ENCODE peak calls at places on chromosomes 16 and 17, in four cellular contexts. One of them, this sample, is unnamed.

GRCh38 chr17:53570731-53571130 is 252.0 kb upstream of the KIF2B start:
- DNase-seq in H1: no peak
- DNase-seq in A549: no peak
- DNase-seq in endothelial cell of umbilical vein: no peak
- DNase-seq in this sample: no peak

GRCh38 chr17:65092262-65092661 is 35.7 kb upstream of the GNA13 start:
- DNase-seq in endothelial cell of umbilical vein: no peak
- DNase-seq in H1: no peak
- DNase-seq in A549: peak; percentile 55
- DNase-seq in this sample: no peak

GRCh38 chr17:75352079-75352569 is 53.4 kb downstream of the GRB2 start:
- DNase-seq in H1: peak; percentile 57
- DNase-seq in A549: no peak
- DNase-seq in endothelial cell of umbilical vein: no peak
- DNase-seq in this sample: peak; percentile 66

GRCh38 chr16:12580809-12581208 is 222.9 kb downstream of the CPPED1 start:
- DNase-seq in H1: no peak
- DNase-seq in A549: no peak
- DNase-seq in endothelial cell of umbilical vein: no peak
- DNase-seq in this sample: no peak

GRCh38 chr17:46977348-46977747 is 1.7 kb downstream of the RPRML start:
- DNase-seq in endothelial cell of umbilical vein: no peak
- DNase-seq in A549: peak; percentile 73
- DNase-seq in H1: peak; percentile 82
- DNase-seq in this sample: peak; percentile 84

GRCh38 chr17:68910256-68910705 is 44.9 kb downstream of the ABCA8 start:
- DNase-seq in A549: no peak
- DNase-seq in endothelial cell of umbilical vein: no peak
- DNase-seq in H1: no peak
- DNase-seq in this sample: no peak

GRCh38 chr16:27426423-27427408 is 24.7 kb downstream of the IL21R start:
- DNase-seq in A549: no peak
- DNase-seq in H1: peak; percentile 38
- DNase-seq in endothelial cell of umbilical vein: peak; percentile 36
- DNase-seq in this sample: no peak

GRCh38 chr17:2295575-2295974 is 8.0 kb downstream of the SMG6 start:
- DNase-seq in H1: no peak
- DNase-seq in A549: no peak
- DNase-seq in endothelial cell of umbilical vein: no peak
- DNase-seq in this sample: no peak

GRCh38 chr16:87185983-87186382 is 131.2 kb downstream of the C16orf95 start:
- DNase-seq in A549: no peak
- DNase-seq in H1: no peak
- DNase-seq in endothelial cell of umbilical vein: no peak
- DNase-seq in this sample: no peak

GRCh38 chr16:89746043-89746442 is 24.7 kb downstream of the ZNF276 start:
- DNase-seq in H1: no peak
- DNase-seq in A549: no peak
- DNase-seq in endothelial cell of umbilical vein: no peak
- DNase-seq in this sample: no peak
- TF ChIP-seq MAX in H1: no peak
- TF ChIP-seq MAX in A549: no peak
- TF ChIP-seq MAX in endothelial cell of umbilical vein: no peak
- TF ChIP-seq MAX in this sample: no peak

DNA sequence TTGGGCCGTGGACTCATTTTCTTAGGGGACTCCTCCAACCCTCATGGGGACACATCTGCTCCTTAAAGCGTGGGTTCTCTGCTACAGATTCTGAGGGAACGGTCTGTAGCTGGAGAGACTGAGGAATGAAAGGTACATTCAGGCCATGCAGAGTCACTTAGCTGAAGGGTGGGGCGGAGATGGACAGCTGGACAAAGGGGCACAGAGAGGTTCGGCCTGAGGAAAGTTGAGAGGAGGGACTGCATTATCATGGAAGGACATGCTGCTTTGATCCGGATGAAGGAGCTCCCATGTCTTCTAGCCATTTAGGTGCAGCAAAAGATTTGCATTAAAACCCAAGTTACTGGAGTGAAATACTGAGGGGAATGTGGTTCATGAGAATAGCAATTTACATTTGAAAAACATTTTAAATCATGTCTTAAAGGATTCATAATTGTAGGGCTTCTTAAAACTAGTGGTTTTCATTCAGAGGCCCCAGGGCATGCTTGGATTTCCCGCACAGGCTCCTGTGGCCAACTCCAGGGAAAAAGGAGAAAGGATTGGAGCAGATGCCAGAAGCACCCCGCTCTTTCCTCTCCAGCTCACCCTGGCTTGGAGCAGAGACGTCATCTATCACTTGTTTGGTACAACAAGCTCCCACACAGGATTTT is 54.2 kb downstream of the CDRT4 start:
- DNase-seq in endothelial cell of umbilical vein: no peak
- DNase-seq in A549: no peak
- DNase-seq in H1: no peak
- DNase-seq in this sample: no peak
- TF ChIP-seq MAX in endothelial cell of umbilical vein: no peak
- TF ChIP-seq MAX in A549: no peak
- TF ChIP-seq MAX in H1: no peak
- TF ChIP-seq MAX in this sample: no peak

GRCh38 chr17:8060274-8060673 is 21.4 kb downstream of the ALOX15B start:
- DNase-seq in endothelial cell of umbilical vein: peak; percentile 73
- DNase-seq in A549: peak; percentile 87
- DNase-seq in H1: peak; percentile 79
- DNase-seq in this sample: peak; percentile 60
- TF ChIP-seq MAX in endothelial cell of umbilical vein: no peak
- TF ChIP-seq MAX in A549: no peak
- TF ChIP-seq MAX in H1: no peak
- TF ChIP-seq MAX in this sample: no peak

DNA sequence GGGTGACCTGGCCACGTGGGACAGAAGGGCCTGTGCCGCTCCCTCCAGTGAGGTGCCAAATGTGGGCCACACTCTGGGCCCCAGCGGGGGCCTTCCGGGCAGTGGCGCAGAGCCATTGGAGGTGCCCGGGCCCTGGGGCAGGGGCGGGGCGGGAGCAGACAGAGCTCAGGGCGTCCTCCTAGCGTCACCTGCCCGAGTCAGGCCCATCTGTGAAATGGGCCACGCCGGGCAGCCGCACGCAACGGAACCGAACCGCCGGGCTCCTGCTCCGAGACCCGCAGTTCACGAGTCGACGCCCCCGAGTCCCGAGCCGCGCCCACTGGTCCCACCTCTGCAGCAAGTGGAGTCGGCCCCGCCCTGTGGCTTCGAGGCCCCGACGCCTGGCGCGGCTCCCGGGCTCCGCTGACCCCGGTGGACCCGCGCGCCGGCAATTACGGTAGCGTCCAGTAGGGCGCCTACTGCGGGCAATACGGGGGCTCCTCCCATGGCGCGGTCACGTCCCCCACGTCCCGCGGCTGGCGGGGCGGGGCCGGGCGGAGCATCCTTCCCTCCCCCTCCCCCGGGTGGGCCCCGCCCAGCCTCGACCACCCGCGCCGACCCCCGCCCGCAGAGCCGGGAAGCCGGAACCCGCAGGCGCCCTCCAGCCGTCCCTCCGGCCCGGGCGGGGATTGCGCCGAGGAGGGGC is 1.9 kb downstream of the SLC16A3 start:
- DNase-seq in H1: no peak
- DNase-seq in endothelial cell of umbilical vein: peak; percentile 75
- DNase-seq in A549: peak; percentile 79
- DNase-seq in this sample: peak; percentile 79
- TF ChIP-seq MAX in H1: peak; percentile 67
- TF ChIP-seq MAX in endothelial cell of umbilical vein: no peak
- TF ChIP-seq MAX in A549: peak; percentile 96
- TF ChIP-seq MAX in this sample: peak; percentile 20

DNA sequence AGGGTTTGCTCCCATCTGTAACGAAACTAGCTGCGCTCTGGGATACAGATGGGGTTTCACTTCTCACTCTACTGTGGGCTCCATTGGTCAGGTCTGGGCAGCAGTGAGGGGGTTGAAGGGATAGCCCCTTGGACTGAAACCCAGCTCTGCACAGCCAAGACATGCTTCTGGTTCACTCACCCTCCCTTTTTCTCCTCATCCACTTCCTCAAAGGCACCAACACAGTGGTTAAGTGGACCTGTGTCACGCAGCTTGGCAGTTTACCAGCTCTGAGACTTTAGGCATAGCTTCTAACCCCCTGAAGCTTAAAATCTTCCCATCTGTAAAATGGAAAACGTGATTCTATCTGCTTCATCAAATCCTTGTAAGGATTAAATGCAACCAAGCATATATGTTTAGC is 11.5 kb upstream of the KRT38 start:
- DNase-seq in endothelial cell of umbilical vein: no peak
- DNase-seq in H1: no peak
- DNase-seq in A549: no peak
- DNase-seq in this sample: no peak
- TF ChIP-seq MAX in endothelial cell of umbilical vein: no peak
- TF ChIP-seq MAX in H1: no peak
- TF ChIP-seq MAX in A549: no peak
- TF ChIP-seq MAX in this sample: no peak

DNA sequence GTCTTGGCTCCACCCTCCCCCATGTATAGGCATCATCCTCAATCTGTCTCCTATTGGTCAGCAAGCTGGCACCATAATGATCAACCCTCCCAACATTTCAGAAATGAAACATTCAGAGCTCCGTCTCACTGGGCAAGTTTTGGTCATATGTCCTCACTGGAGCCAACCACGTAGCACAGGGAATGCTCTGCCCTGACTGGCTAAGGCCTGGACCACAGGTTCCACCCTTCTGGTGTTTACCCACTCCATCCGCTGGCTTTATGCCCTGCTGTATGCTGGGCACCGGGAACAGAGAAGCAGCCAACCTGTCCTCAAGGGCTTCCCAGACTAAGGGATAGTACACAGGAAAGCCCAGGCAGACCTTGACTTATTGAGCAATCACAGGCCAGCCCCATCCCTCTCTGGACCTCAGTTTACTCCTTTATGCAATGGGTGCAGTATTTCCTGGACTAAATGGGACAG is 20.5 kb downstream of the MYO15A start:
- DNase-seq in A549: no peak
- DNase-seq in H1: no peak
- DNase-seq in endothelial cell of umbilical vein: peak; percentile 24
- DNase-seq in this sample: no peak
- TF ChIP-seq MAX in A549: no peak
- TF ChIP-seq MAX in H1: no peak
- TF ChIP-seq MAX in endothelial cell of umbilical vein: no peak
- TF ChIP-seq MAX in this sample: no peak

This sample was measured in WTC11.